ENCODE peak calls at places on chromosomes 2 and 18, in ten cellular contexts. One of them, this sample, is unnamed.

GRCh38 chr2:64645014-64645418 is 8.7 kb downstream of the SERTAD2 start:
- DNase-seq in dorsolateral prefrontal cortex: no peak
- DNase-seq in IMR-90: peak; percentile 68
- DNase-seq in AG09309: peak; percentile 34
- DNase-seq in colonic mucosa: peak; percentile 63
- DNase-seq in BJ: no peak
- DNase-seq in heart right ventricle: peak; percentile 48
- DNase-seq in neural progenitor cell: peak; percentile 91
- DNase-seq in CD8-positive, alpha-beta T cell: no peak
- DNase-seq in NB4: peak; percentile 94
- DNase-seq in this sample: no peak

GRCh38 chr2:9319338-9319715 is 104.0 kb downstream of the ITGB1BP1 start:
- DNase-seq in AG09309: no peak
- DNase-seq in CD8-positive, alpha-beta T cell: no peak
- DNase-seq in neural progenitor cell: no peak
- DNase-seq in heart right ventricle: no peak
- DNase-seq in BJ: no peak
- DNase-seq in IMR-90: no peak
- DNase-seq in NB4: no peak
- DNase-seq in dorsolateral prefrontal cortex: no peak
- DNase-seq in colonic mucosa: no peak
- DNase-seq in this sample: no peak

GRCh38 chr2:95276244-95276887 is 2.1 kb downstream of the PROM2 start:
- DNase-seq in dorsolateral prefrontal cortex: peak; percentile 3
- DNase-seq in NB4: no peak
- DNase-seq in CD8-positive, alpha-beta T cell: no peak
- DNase-seq in IMR-90: no peak
- DNase-seq in AG09309: no peak
- DNase-seq in neural progenitor cell: no peak
- DNase-seq in BJ: no peak
- DNase-seq in heart right ventricle: no peak
- DNase-seq in colonic mucosa: no peak
- DNase-seq in this sample: no peak

GRCh38 chr2:142756430-142756829 is 121.0 kb upstream of the KYNU start:
- DNase-seq in CD8-positive, alpha-beta T cell: no peak
- DNase-seq in heart right ventricle: no peak
- DNase-seq in colonic mucosa: no peak
- DNase-seq in dorsolateral prefrontal cortex: no peak
- DNase-seq in neural progenitor cell: no peak
- DNase-seq in BJ: no peak
- DNase-seq in IMR-90: peak; percentile 78
- DNase-seq in AG09309: no peak
- DNase-seq in NB4: no peak
- DNase-seq in this sample: no peak

GRCh38 chr2:143691136-143691535 is 561.9 kb downstream of the ARHGAP15 start:
- DNase-seq in CD8-positive, alpha-beta T cell: no peak
- DNase-seq in BJ: no peak
- DNase-seq in colonic mucosa: no peak
- DNase-seq in AG09309: no peak
- DNase-seq in neural progenitor cell: no peak
- DNase-seq in heart right ventricle: no peak
- DNase-seq in NB4: no peak
- DNase-seq in dorsolateral prefrontal cortex: no peak
- DNase-seq in IMR-90: no peak
- DNase-seq in this sample: no peak

GRCh38 chr18:59921384-59921891 is 21.6 kb downstream of the PMAIP1 start:
- DNase-seq in BJ: no peak
- DNase-seq in IMR-90: no peak
- DNase-seq in dorsolateral prefrontal cortex: no peak
- DNase-seq in colonic mucosa: no peak
- DNase-seq in heart right ventricle: no peak
- DNase-seq in AG09309: no peak
- DNase-seq in CD8-positive, alpha-beta T cell: no peak
- DNase-seq in neural progenitor cell: no peak
- DNase-seq in NB4: peak; percentile 90
- DNase-seq in this sample: no peak

GRCh38 chr2:15893689-15894325 is 46.5 kb upstream of the MYCN start:
- DNase-seq in CD8-positive, alpha-beta T cell: no peak
- DNase-seq in NB4: no peak
- DNase-seq in dorsolateral prefrontal cortex: no peak
- DNase-seq in IMR-90: no peak
- DNase-seq in AG09309: no peak
- DNase-seq in colonic mucosa: no peak
- DNase-seq in neural progenitor cell: peak; percentile 40
- DNase-seq in BJ: no peak
- DNase-seq in heart right ventricle: no peak
- DNase-seq in this sample: no peak

GRCh38 chr2:24872344-24873115 is 47.5 kb downstream of the ADCY3 start:
- DNase-seq in dorsolateral prefrontal cortex: no peak
- DNase-seq in colonic mucosa: no peak
- DNase-seq in NB4: no peak
- DNase-seq in heart right ventricle: no peak
- DNase-seq in AG09309: no peak
- DNase-seq in IMR-90: no peak
- DNase-seq in BJ: no peak
- DNase-seq in CD8-positive, alpha-beta T cell: no peak
- DNase-seq in neural progenitor cell: no peak
- DNase-seq in this sample: no peak

GRCh38 chr2:39120521-39120770 is 405 bp downstream of the SOS1 start:
- DNase-seq in CD8-positive, alpha-beta T cell: no peak
- DNase-seq in colonic mucosa: no peak
- DNase-seq in NB4: no peak
- DNase-seq in heart right ventricle: no peak
- DNase-seq in IMR-90: no peak
- DNase-seq in AG09309: no peak
- DNase-seq in neural progenitor cell: no peak
- DNase-seq in BJ: no peak
- DNase-seq in dorsolateral prefrontal cortex: no peak
- DNase-seq in this sample: no peak

GRCh38 chr2:39120771-39121522 is at the start of gene SOS1:
- DNase-seq in dorsolateral prefrontal cortex: peak; percentile 91
- DNase-seq in heart right ventricle: peak; percentile 97
- DNase-seq in colonic mucosa: peak; percentile 97
- DNase-seq in NB4: peak; percentile 97
- DNase-seq in AG09309: peak; percentile 73
- DNase-seq in neural progenitor cell: peak; percentile 97
- DNase-seq in BJ: peak; percentile 62
- DNase-seq in IMR-90: peak; percentile 92
- DNase-seq in CD8-positive, alpha-beta T cell: peak; percentile 86
- DNase-seq in this sample: no peak

GRCh38 chr2:39119732-39120520 is 925 bp downstream of the SOS1 start:
- DNase-seq in colonic mucosa: peak; percentile 62
- DNase-seq in neural progenitor cell: peak; percentile 82
- DNase-seq in dorsolateral prefrontal cortex: peak; percentile 27
- DNase-seq in heart right ventricle: peak; percentile 64
- DNase-seq in BJ: no peak
- DNase-seq in CD8-positive, alpha-beta T cell: peak; percentile 57
- DNase-seq in IMR-90: peak; percentile 49
- DNase-seq in NB4: peak; percentile 77
- DNase-seq in AG09309: no peak
- DNase-seq in this sample: no peak

GRCh38 chr2:39123436-39123999 is 2.7 kb upstream of the SOS1 start:
- DNase-seq in neural progenitor cell: no peak
- DNase-seq in CD8-positive, alpha-beta T cell: no peak
- DNase-seq in NB4: no peak
- DNase-seq in heart right ventricle: no peak
- DNase-seq in AG09309: no peak
- DNase-seq in colonic mucosa: no peak
- DNase-seq in dorsolateral prefrontal cortex: no peak
- DNase-seq in IMR-90: no peak
- DNase-seq in BJ: no peak
- DNase-seq in this sample: no peak

GRCh38 chr2:39121523-39122063 is 742 bp upstream of the SOS1 start:
- DNase-seq in neural progenitor cell: peak; percentile 9
- DNase-seq in heart right ventricle: no peak
- DNase-seq in CD8-positive, alpha-beta T cell: no peak
- DNase-seq in NB4: peak; percentile 39
- DNase-seq in IMR-90: no peak
- DNase-seq in dorsolateral prefrontal cortex: no peak
- DNase-seq in AG09309: no peak
- DNase-seq in colonic mucosa: no peak
- DNase-seq in BJ: no peak
- DNase-seq in this sample: no peak
- TF ChIP-seq CTCF in neural progenitor cell: no peak
- TF ChIP-seq CTCF in heart right ventricle: no peak
- TF ChIP-seq CTCF in CD8-positive, alpha-beta T cell: no peak
- TF ChIP-seq CTCF in NB4: no peak
- TF ChIP-seq CTCF in IMR-90: no peak
- TF ChIP-seq CTCF in dorsolateral prefrontal cortex: no peak
- TF ChIP-seq CTCF in AG09309: no peak
- TF ChIP-seq CTCF in colonic mucosa: no peak
- TF ChIP-seq CTCF in BJ: no peak
- TF ChIP-seq CTCF in this sample: no peak

GRCh38 chr2:141455211-141455826 is 675.5 kb downstream of the LRP1B start:
- DNase-seq in neural progenitor cell: no peak
- DNase-seq in CD8-positive, alpha-beta T cell: no peak
- DNase-seq in NB4: no peak
- DNase-seq in dorsolateral prefrontal cortex: no peak
- DNase-seq in AG09309: no peak
- DNase-seq in IMR-90: no peak
- DNase-seq in colonic mucosa: no peak
- DNase-seq in heart right ventricle: no peak
- DNase-seq in BJ: no peak
- DNase-seq in this sample: no peak
- H3K4me3 ChIP-seq in neural progenitor cell: no peak overlapping the region
- H3K4me3 ChIP-seq in CD8-positive, alpha-beta T cell: no peak overlapping the region
- H3K4me3 ChIP-seq in NB4: no peak overlapping the region
- H3K4me3 ChIP-seq in dorsolateral prefrontal cortex: no peak overlapping the region
- H3K4me3 ChIP-seq in AG09309: no peak overlapping the region
- H3K4me3 ChIP-seq in IMR-90: no peak overlapping the region
- H3K4me3 ChIP-seq in colonic mucosa: no peak overlapping the region
- H3K4me3 ChIP-seq in heart right ventricle: no peak overlapping the region
- H3K4me3 ChIP-seq in BJ: no peak overlapping the region
- H3K4me3 ChIP-seq in this sample: no peak overlapping the region

GRCh38 chr2:46870051-46870839 is 45.4 kb downstream of the MCFD2 start:
- DNase-seq in BJ: no peak
- DNase-seq in dorsolateral prefrontal cortex: no peak
- DNase-seq in heart right ventricle: no peak
- DNase-seq in colonic mucosa: no peak
- DNase-seq in NB4: no peak
- DNase-seq in AG09309: no peak
- DNase-seq in CD8-positive, alpha-beta T cell: no peak
- DNase-seq in neural progenitor cell: no peak
- DNase-seq in IMR-90: peak; percentile 66
- DNase-seq in this sample: no peak
- TF ChIP-seq CTCF in BJ: no peak
- TF ChIP-seq CTCF in dorsolateral prefrontal cortex: no peak
- TF ChIP-seq CTCF in heart right ventricle: no peak
- TF ChIP-seq CTCF in colonic mucosa: no peak
- TF ChIP-seq CTCF in NB4: no peak
- TF ChIP-seq CTCF in AG09309: no peak
- TF ChIP-seq CTCF in CD8-positive, alpha-beta T cell: no peak
- TF ChIP-seq CTCF in neural progenitor cell: no peak
- TF ChIP-seq CTCF in IMR-90: no peak
- TF ChIP-seq CTCF in this sample: no peak

GRCh38 chr18:55862693-55863485 is 274.9 kb upstream of the TCF4 start:
- DNase-seq in BJ: no peak
- DNase-seq in CD8-positive, alpha-beta T cell: no peak
- DNase-seq in neural progenitor cell: peak; percentile 31
- DNase-seq in colonic mucosa: no peak
- DNase-seq in NB4: no peak
- DNase-seq in AG09309: no peak
- DNase-seq in IMR-90: no peak
- DNase-seq in dorsolateral prefrontal cortex: no peak
- DNase-seq in heart right ventricle: no peak
- DNase-seq in this sample: no peak
- H3K4me3 ChIP-seq in BJ: peak overlapping the region; percentile 6
- H3K4me3 ChIP-seq in CD8-positive, alpha-beta T cell: no peak overlapping the region
- H3K4me3 ChIP-seq in neural progenitor cell: no peak overlapping the region
- H3K4me3 ChIP-seq in colonic mucosa: no peak overlapping the region
- H3K4me3 ChIP-seq in NB4: no peak overlapping the region
- H3K4me3 ChIP-seq in AG09309: peak overlapping the region; percentile 36
- H3K4me3 ChIP-seq in IMR-90: no peak overlapping the region
- H3K4me3 ChIP-seq in dorsolateral prefrontal cortex: no peak overlapping the region
- H3K4me3 ChIP-seq in heart right ventricle: no peak overlapping the region
- H3K4me3 ChIP-seq in this sample: no peak overlapping the region

GRCh38 chr2:208254871-208255556 is at the start of gene IDH1:
- DNase-seq in dorsolateral prefrontal cortex: peak; percentile 96
- DNase-seq in AG09309: peak; percentile 55
- DNase-seq in neural progenitor cell: peak; percentile 98
- DNase-seq in CD8-positive, alpha-beta T cell: peak; percentile 91
- DNase-seq in heart right ventricle: peak; percentile 98
- DNase-seq in BJ: peak; percentile 48
- DNase-seq in NB4: peak; percentile 92
- DNase-seq in IMR-90: peak; percentile 89
- DNase-seq in colonic mucosa: peak; percentile 100
- DNase-seq in this sample: no peak
- TF ChIP-seq CTCF in dorsolateral prefrontal cortex: peak; percentile 72
- TF ChIP-seq CTCF in AG09309: peak; percentile 57
- TF ChIP-seq CTCF in neural progenitor cell: peak; percentile 72
- TF ChIP-seq CTCF in CD8-positive, alpha-beta T cell: no peak
- TF ChIP-seq CTCF in heart right ventricle: peak; percentile 43
- TF ChIP-seq CTCF in BJ: peak; percentile 70
- TF ChIP-seq CTCF in NB4: peak; percentile 71
- TF ChIP-seq CTCF in IMR-90: peak; percentile 42
- TF ChIP-seq CTCF in colonic mucosa: peak; percentile 35
- TF ChIP-seq CTCF in this sample: peak; percentile 57

DNA sequence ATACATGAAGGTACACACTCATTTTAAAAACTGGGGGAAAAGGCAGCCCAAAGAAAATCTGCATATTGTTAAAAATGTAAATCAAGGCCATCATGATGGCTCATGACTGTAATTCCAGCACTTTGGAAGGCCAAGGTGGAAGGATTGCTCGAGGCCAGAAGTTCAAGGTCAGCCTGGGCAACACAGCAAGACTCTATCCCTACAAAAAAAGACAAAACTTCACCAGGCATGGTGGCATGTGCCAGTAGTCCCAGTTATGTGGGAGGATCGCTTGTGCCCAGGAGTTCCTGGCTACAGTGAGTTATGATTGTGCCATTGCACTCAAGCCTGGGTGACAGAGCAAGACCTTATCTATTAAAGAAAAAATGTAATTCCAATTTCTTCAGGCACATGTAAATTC is 34.6 kb upstream of the TMEM247 start:
- DNase-seq in CD8-positive, alpha-beta T cell: no peak
- DNase-seq in AG09309: no peak
- DNase-seq in colonic mucosa: no peak
- DNase-seq in neural progenitor cell: no peak
- DNase-seq in dorsolateral prefrontal cortex: no peak
- DNase-seq in BJ: no peak
- DNase-seq in IMR-90: no peak
- DNase-seq in NB4: no peak
- DNase-seq in heart right ventricle: no peak
- DNase-seq in this sample: no peak
- H3K4me3 ChIP-seq in CD8-positive, alpha-beta T cell: no peak overlapping the region
- H3K4me3 ChIP-seq in AG09309: no peak overlapping the region
- H3K4me3 ChIP-seq in colonic mucosa: no peak overlapping the region
- H3K4me3 ChIP-seq in neural progenitor cell: no peak overlapping the region
- H3K4me3 ChIP-seq in dorsolateral prefrontal cortex: no peak overlapping the region
- H3K4me3 ChIP-seq in BJ: no peak overlapping the region
- H3K4me3 ChIP-seq in IMR-90: no peak overlapping the region
- H3K4me3 ChIP-seq in NB4: no peak overlapping the region
- H3K4me3 ChIP-seq in heart right ventricle: no peak overlapping the region
- H3K4me3 ChIP-seq in this sample: no peak overlapping the region

This sample was measured in epithelial cell of proximal tubule.